ENCODE peak calls at places on chromosomes 16 and 17, in five cellular contexts. N, S, L, Z and X are unnamed samples.

GRCh38 chr17:36941265-36942021 is 4.2 kb downstream of the LHX1 start:
- DNase-seq in N (no peak), S (no peak), L (no peak), Z (no peak), X (no peak)

GRCh38 chr16:5560084-5560483 is 462.5 kb upstream of the EEF2KMT start:
- DNase-seq in N (peak; percentile 29), S (no peak), L (no peak), Z (no peak), X (no peak)

GRCh38 chr17:74603032-74603635 is 11.1 kb upstream of the CD300LD start:
- DNase-seq in N (no peak), S (no peak), L (no peak), Z (no peak), X (no peak)

GRCh38 chr16:67673712-67674580 is 7.3 kb downstream of the C16orf86 start:
- DNase-seq in N (no peak), S (no peak), L (no peak), Z (peak; percentile 84), X (no peak)

GRCh38 chr17:44049294-44050080 is 17.0 kb downstream of the LSM12 start:
- DNase-seq in N (no peak), S (no peak), L (no peak), Z (no peak), X (no peak)

GRCh38 chr17:17682293-17682736 is 1.1 kb downstream of the RAI1 start:
- DNase-seq in N (no peak), S (peak; percentile 58), L (no peak), Z (peak; percentile 61), X (no peak)

GRCh38 chr17:333626-334396 is 18.8 kb downstream of the RPH3AL start:
- DNase-seq in N (no peak), S (no peak), L (peak; percentile 72), Z (peak; percentile 85), X (no peak)

GRCh38 chr16:12739738-12740137 is 63.9 kb downstream of the CPPED1 start:
- DNase-seq in N (no peak), S (no peak), L (no peak), Z (no peak), X (no peak)

GRCh38 chr16:89575247-89576172 is at the start of gene CPNE7:
- DNase-seq in N (no peak), S (peak; percentile 32), L (no peak), Z (no peak), X (no peak)

GRCh38 chr16:1180772-1181714 is 28.1 kb downstream of the CACNA1H start:
- DNase-seq in N (no peak), S (no peak), L (no peak), Z (peak; percentile 73), X (no peak)

GRCh38 chr17:28280826-28281225 is 38.2 kb upstream of the TMEM97 start:
- DNase-seq in N (no peak), S (no peak), L (no peak), Z (no peak), X (no peak)

GRCh38 chr17:31171711-31172110 is 76.9 kb downstream of the NF1 start:
- DNase-seq in N (no peak), S (no peak), L (no peak), Z (no peak), X (no peak)

GRCh38 chr17:62619413-62620155 is 7.9 kb upstream of the MRC2 start:
- DNase-seq in N (no peak), S (no peak), L (no peak), Z (no peak), X (no peak)

GRCh38 chr17:1899403-1900000 is 69.7 kb downstream of the RPA1 start:
- DNase-seq in N (no peak), S (no peak), L (no peak), Z (no peak), X (no peak)

GRCh38 chr16:1311738-1312458 is 2.5 kb downstream of the UBE2I start:
- DNase-seq in N (no peak), S (no peak), L (no peak), Z (peak; percentile 50), X (no peak)

GRCh38 chr17:18270046-18270850 is 9.8 kb downstream of the MIEF2 start:
- DNase-seq in N (no peak), S (no peak), L (no peak), Z (no peak), X (no peak)

GRCh38 chr17:8894673-8895578 is 27.5 kb upstream of the PIK3R6 start:
- DNase-seq in N (peak; percentile 39), S (peak; percentile 78), L (no peak), Z (peak; percentile 40), X (no peak)

GRCh38 chr16:87108278-87108677 is 208.9 kb downstream of the C16orf95 start:
- DNase-seq in N (no peak), S (no peak), L (no peak), Z (no peak), X (no peak)

GRCh38 chr17:49101054-49101534 is 31.5 kb upstream of the B4GALNT2 start:
- DNase-seq in N (peak; percentile 72), S (no peak), L (no peak), Z (no peak), X (no peak)

GRCh38 chr16:89557230-89557935 is 3.1 kb upstream of the RPL13 start:
- DNase-seq in N (peak; percentile 77), S (peak; percentile 86), L (no peak), Z (peak; percentile 69), X (no peak)

GRCh38 chr16:450385-450784 is 24.9 kb downstream of the RAB11FIP3 start:
- DNase-seq in N (no peak), S (no peak), L (no peak), Z (no peak), X (no peak)

GRCh38 chr17:20986767-20987510 is 55.9 kb downstream of the USP22 start:
- DNase-seq in N (no peak), S (no peak), L (no peak), Z (no peak), X (no peak)

GRCh38 chr17:7523033-7523432 is 25.8 kb upstream of the TNFSF12 start:
- DNase-seq in N (peak; percentile 8), S (peak; percentile 63), L (no peak), Z (peak; percentile 32), X (no peak)

GRCh38 chr17:57696050-57696449 is 49.0 kb downstream of the CCDC182 start:
- DNase-seq in N (no peak), S (no peak), L (peak; percentile 53), Z (peak; percentile 36), X (no peak)

GRCh38 chr16:56370836-56371235 is 54.5 kb downstream of the AMFR start:
- DNase-seq in N (no peak), S (peak; percentile 53), L (no peak), Z (no peak), X (no peak)

GRCh38 chr16:15643453-15644305 is 725 bp upstream of the MARF1 start:
- DNase-seq in N (peak; percentile 44), S (peak; percentile 74), L (no peak), Z (peak; percentile 34), X (no peak)

GRCh38 chr16:88274847-88275246 is 107.9 kb upstream of the ZNF469 start:
- DNase-seq in N (no peak), S (no peak), L (no peak), Z (no peak), X (no peak)

DNA sequence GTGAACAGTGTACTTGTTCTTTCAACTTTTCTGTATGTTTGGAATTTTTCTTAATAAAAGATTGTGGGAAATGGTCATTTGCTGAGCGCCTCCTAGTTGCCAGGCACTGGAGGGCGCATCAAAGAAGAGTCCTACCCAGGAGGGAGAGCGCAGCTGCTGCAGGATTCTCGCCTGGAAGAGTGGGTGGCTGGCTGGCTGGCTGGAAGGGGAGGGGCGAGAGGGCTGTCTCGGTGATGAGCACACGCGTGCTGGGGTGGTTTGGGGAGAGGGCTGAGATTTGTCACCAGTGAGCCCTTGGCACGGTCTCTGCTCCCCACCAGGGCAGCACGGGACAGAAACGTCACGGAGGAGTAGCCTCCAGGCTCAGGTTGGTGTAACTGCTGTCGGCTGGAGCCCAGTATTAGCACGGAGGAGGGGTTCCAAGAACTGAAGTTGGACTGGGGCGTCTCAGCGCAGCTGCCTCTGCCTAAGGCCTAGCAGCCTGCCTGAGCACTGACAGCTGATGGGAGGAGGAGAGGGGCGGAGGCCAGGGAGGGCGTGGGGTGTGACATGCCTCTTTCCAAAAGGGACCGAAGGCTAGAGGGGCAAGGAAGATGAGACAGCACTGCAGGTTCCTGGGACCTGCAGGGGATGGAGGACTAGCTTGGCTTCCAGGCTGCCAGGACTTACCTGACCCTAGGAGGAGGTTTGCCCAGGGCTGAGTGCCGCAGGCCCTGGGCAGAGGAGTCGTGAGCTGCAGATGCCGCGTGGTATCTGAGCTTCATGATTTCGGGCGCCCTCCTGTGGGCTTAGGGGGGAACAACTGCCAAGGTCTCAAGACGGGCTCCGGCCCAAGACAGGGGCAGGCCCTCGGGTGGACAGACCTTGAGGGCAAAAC is 5.7 kb downstream of the LDHD start:
- DNase-seq in N (peak; percentile 80), S (peak; percentile 90), L (peak; percentile 93), Z (peak; percentile 88), X (peak; percentile 95)
- TF ChIP-seq POLR2A in N (no peak), S (no peak), L (no peak), Z (no peak), X (no peak)

DNA sequence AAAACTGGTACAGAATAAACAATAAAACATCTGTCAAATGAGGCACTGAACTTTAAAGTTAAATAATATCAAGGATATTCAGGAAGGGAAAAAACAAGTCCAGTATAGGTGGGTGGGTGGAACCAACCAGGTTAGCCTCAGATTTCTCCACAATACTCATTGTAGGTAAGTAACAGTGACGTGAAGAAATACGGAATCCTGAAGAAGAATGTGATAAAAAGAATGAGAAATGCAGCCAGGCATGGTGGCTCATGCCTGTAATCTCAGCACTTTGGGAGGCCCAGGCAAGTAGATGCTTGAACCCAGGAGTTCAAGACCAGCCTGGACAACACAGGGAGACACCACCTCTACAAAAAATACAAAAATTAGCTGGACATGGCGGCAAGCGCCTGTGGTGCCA is 47.3 kb downstream of the UBE2G1 start:
- DNase-seq in N (no peak), S (no peak), L (no peak), Z (no peak), X (no peak)
- TF ChIP-seq CTCF in N (no peak), S (no peak), L (no peak), Z (no peak), X (no peak)

GRCh38 chr16:28950648-28951409 is at the start of gene NFATC2IP:
- DNase-seq in N (peak; percentile 100), S (peak; percentile 100), L (peak; percentile 100), Z (peak; percentile 100), X (peak; percentile 100)
- TF ChIP-seq POLR2A in N (no peak), S (peak; percentile 81), L (no peak), Z (no peak), X (no peak)

DNA sequence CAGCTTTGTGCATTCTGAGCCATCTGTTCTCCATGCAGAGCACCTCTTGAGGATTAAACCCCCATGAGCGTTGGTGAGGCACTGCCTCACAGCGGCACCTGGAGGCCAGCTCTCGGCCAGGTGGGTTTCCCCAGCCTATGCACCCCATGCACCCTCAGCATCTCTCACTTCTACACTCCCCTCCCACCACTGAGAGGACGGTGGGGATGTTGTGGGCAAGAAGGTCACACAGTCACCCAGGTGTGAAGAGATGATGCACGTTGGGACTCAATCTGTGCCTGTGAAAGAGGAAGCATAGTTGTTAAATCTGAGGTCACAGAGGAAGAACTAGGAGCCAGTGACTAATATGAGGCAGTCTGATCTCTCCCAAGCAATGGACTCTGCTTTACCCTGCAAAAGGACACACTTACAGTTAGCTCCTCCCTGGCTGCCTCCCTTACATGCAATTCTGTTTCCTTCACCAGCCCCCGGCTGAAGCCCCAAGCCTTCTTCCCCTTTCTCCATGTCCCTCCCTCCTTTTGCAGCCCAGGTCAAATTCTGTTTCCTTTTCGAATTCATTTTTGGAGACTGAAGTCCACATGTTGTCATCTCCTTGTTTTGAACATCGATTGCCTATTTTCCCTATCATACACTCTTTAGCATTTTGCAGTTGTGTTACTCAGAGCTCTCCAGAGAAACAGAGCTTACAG is 58.5 kb downstream of the HS3ST3B1 start:
- DNase-seq in N (no peak), S (no peak), L (no peak), Z (no peak), X (peak; percentile 74)
- TF ChIP-seq CTCF in N (no peak), S (no peak), L (no peak), Z (no peak), X (no peak)